ENCODE peak calls at places on chromosomes 2 and 18, in four cellular contexts. One of them, this sample, is unnamed.

GRCh38 chr2:238238766-238239551 is 879 bp downstream of the HES6 start:
- DNase-seq in CD4-positive, alpha-beta T cell: peak
- DNase-seq in kidney: peak
- DNase-seq in uterus: no peak
- DNase-seq in this sample: no peak

GRCh38 chr2:37477921-37478320 is 133.5 kb downstream of the QPCT start:
- DNase-seq in CD4-positive, alpha-beta T cell: no peak
- DNase-seq in kidney: no peak
- DNase-seq in uterus: no peak
- DNase-seq in this sample: no peak

GRCh38 chr2:240256704-240257637 is 116.5 kb upstream of the OTOS start:
- DNase-seq in CD4-positive, alpha-beta T cell: no peak
- DNase-seq in kidney: peak
- DNase-seq in uterus: no peak
- DNase-seq in this sample: no peak

GRCh38 chr18:46386788-46387187 is 270.2 kb downstream of the LOXHD1 start:
- DNase-seq in CD4-positive, alpha-beta T cell: no peak
- DNase-seq in kidney: peak
- DNase-seq in uterus: no peak
- DNase-seq in this sample: no peak

GRCh38 chr2:223586261-223586660 is 15.9 kb downstream of the SCG2 start:
- DNase-seq in CD4-positive, alpha-beta T cell: no peak
- DNase-seq in kidney: no peak
- DNase-seq in uterus: no peak
- DNase-seq in this sample: no peak

GRCh38 chr2:28395334-28396061 is 2.8 kb downstream of the FOSL2 start:
- DNase-seq in CD4-positive, alpha-beta T cell: no peak
- DNase-seq in kidney: peak
- DNase-seq in uterus: peak
- DNase-seq in this sample: no peak

GRCh38 chr2:11379558-11379957 is 35.1 kb upstream of the ROCK2 start:
- DNase-seq in CD4-positive, alpha-beta T cell: no peak
- DNase-seq in kidney: no peak
- DNase-seq in uterus: no peak
- DNase-seq in this sample: no peak

GRCh38 chr2:120910956-120911951 is 175.6 kb downstream of the GLI2 start:
- DNase-seq in CD4-positive, alpha-beta T cell: no peak
- DNase-seq in kidney: peak
- DNase-seq in uterus: peak
- DNase-seq in this sample: no peak

GRCh38 chr18:30376515-30376914 is 666.0 kb downstream of the DSC3 start:
- DNase-seq in CD4-positive, alpha-beta T cell: no peak
- DNase-seq in kidney: no peak
- DNase-seq in uterus: no peak
- DNase-seq in this sample: no peak

GRCh38 chr2:175026385-175026784 is 21.2 kb upstream of the CHN1 start:
- DNase-seq in CD4-positive, alpha-beta T cell: no peak
- DNase-seq in kidney: no peak
- DNase-seq in uterus: no peak
- DNase-seq in this sample: no peak

GRCh38 chr2:175027755-175028154 is 22.6 kb upstream of the CHN1 start:
- DNase-seq in CD4-positive, alpha-beta T cell: no peak
- DNase-seq in kidney: no peak
- DNase-seq in uterus: no peak
- DNase-seq in this sample: no peak

GRCh38 chr2:175034728-175035127 is 29.5 kb upstream of the CHN1 start:
- DNase-seq in CD4-positive, alpha-beta T cell: no peak
- DNase-seq in kidney: no peak
- DNase-seq in uterus: no peak
- DNase-seq in this sample: no peak

GRCh38 chr2:175025946-175026345 is 20.8 kb upstream of the CHN1 start:
- DNase-seq in CD4-positive, alpha-beta T cell: no peak
- DNase-seq in kidney: no peak
- DNase-seq in uterus: no peak
- DNase-seq in this sample: no peak

GRCh38 chr2:175030380-175031271 is 25.4 kb upstream of the CHN1 start:
- DNase-seq in CD4-positive, alpha-beta T cell: no peak
- DNase-seq in kidney: no peak
- DNase-seq in uterus: no peak
- DNase-seq in this sample: no peak
- TF ChIP-seq CTCF in CD4-positive, alpha-beta T cell: no peak
- TF ChIP-seq CTCF in kidney: no peak
- TF ChIP-seq CTCF in uterus: no peak
- TF ChIP-seq CTCF in this sample: peak

GRCh38 chr2:67613227-67613626 is 216.1 kb downstream of the ETAA1 start:
- DNase-seq in CD4-positive, alpha-beta T cell: no peak
- DNase-seq in kidney: no peak
- DNase-seq in uterus: no peak
- DNase-seq in this sample: no peak
- TF ChIP-seq CTCF in CD4-positive, alpha-beta T cell: no peak
- TF ChIP-seq CTCF in kidney: no peak
- TF ChIP-seq CTCF in uterus: no peak
- TF ChIP-seq CTCF in this sample: no peak

GRCh38 chr2:58341047-58341446 is 99.9 kb upstream of the FANCL start:
- DNase-seq in CD4-positive, alpha-beta T cell: no peak
- DNase-seq in kidney: no peak
- DNase-seq in uterus: no peak
- DNase-seq in this sample: no peak
- TF ChIP-seq CTCF in CD4-positive, alpha-beta T cell: no peak
- TF ChIP-seq CTCF in kidney: no peak
- TF ChIP-seq CTCF in uterus: no peak
- TF ChIP-seq CTCF in this sample: no peak

DNA sequence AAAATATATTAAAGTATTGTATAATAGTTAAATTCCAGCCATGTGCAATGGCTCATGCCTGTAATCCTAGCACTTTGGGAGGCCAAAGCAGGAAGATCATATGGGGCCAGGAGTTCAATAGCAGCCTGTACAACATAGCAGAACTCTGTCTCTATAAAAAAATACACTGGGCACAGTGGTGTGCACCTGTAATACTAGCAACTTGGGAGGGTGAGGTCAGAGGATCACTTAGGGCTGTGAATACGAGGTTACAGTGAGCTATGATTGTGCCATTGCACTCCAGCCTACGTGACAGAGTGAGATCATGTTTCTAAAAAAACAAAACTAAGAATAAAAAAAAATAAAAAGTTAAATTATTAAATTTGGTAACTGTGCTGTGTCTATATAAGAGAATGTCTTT is 36.1 kb downstream of the ZRANB3 start:
- DNase-seq in CD4-positive, alpha-beta T cell: no peak
- DNase-seq in kidney: no peak
- DNase-seq in uterus: no peak
- DNase-seq in this sample: no peak
- TF ChIP-seq CTCF in CD4-positive, alpha-beta T cell: no peak
- TF ChIP-seq CTCF in kidney: no peak
- TF ChIP-seq CTCF in uterus: no peak
- TF ChIP-seq CTCF in this sample: no peak

GRCh38 chr2:232029336-232029735 is 67.8 kb downstream of the DIS3L2 start:
- DNase-seq in CD4-positive, alpha-beta T cell: no peak
- DNase-seq in kidney: no peak
- DNase-seq in uterus: no peak
- DNase-seq in this sample: no peak

GRCh38 chr2:232028071-232028470 is 66.6 kb downstream of the DIS3L2 start:
- DNase-seq in CD4-positive, alpha-beta T cell: no peak
- DNase-seq in kidney: no peak
- DNase-seq in uterus: no peak
- DNase-seq in this sample: no peak

GRCh38 chr2:232028631-232029030 is 67.1 kb downstream of the DIS3L2 start:
- DNase-seq in CD4-positive, alpha-beta T cell: no peak
- DNase-seq in kidney: no peak
- DNase-seq in uterus: no peak
- DNase-seq in this sample: no peak

GRCh38 chr2:232027530-232027929 is 66.0 kb downstream of the DIS3L2 start:
- DNase-seq in CD4-positive, alpha-beta T cell: no peak
- DNase-seq in kidney: no peak
- DNase-seq in uterus: no peak
- DNase-seq in this sample: no peak

DNA sequence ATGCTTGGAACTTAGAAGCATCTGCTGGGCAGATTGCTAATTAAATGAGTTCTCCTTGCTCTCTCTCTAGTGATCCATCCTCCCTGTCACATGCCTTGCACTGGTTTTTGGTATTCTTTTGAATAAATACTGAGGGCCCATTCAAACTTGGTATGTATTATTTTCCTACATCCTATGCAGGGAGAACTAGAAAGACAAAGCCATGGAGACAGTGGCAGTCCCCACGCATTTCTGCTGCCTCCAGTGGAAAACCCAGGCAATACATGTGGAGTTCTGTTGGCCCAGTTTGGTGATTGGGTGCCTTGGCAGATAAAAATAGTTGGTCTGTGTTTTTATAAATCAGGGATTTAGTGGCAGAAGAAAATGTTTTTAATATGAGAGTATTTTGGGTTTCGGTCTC is 68.7 kb downstream of the DIS3L2 start:
- DNase-seq in CD4-positive, alpha-beta T cell: no peak
- DNase-seq in kidney: no peak
- DNase-seq in uterus: no peak
- DNase-seq in this sample: no peak
- TF ChIP-seq CTCF in CD4-positive, alpha-beta T cell: no peak
- TF ChIP-seq CTCF in kidney: peak
- TF ChIP-seq CTCF in uterus: no peak
- TF ChIP-seq CTCF in this sample: no peak

DNA sequence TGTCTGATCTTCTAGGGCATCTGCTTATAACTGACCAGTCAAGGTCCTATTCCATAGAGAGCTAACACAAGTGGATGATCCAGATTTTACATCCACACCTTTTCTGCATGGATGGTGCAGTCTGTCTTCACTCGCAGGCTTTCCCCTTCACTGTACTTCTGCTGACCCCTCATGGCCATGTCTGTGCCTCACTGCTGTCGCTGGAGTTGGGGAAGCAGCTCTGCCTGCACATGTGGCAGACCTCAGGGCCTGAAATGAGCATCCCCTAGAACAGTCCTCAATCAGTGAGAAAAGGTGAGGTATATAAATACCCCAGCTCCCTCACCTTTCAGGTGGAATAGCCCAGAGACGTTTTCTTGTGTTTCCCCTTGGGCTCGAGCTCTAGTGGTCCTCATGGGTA is 233.8 kb downstream of the ANKRD36B start:
- DNase-seq in CD4-positive, alpha-beta T cell: no peak
- DNase-seq in kidney: no peak
- DNase-seq in uterus: no peak
- DNase-seq in this sample: no peak
- TF ChIP-seq CTCF in CD4-positive, alpha-beta T cell: no peak
- TF ChIP-seq CTCF in kidney: no peak
- TF ChIP-seq CTCF in uterus: no peak
- TF ChIP-seq CTCF in this sample: peak

GRCh38 chr18:80202264-80202998 is 44.9 kb downstream of the PARD6G start:
- DNase-seq in CD4-positive, alpha-beta T cell: no peak
- DNase-seq in kidney: no peak
- DNase-seq in uterus: no peak
- DNase-seq in this sample: no peak
- TF ChIP-seq CTCF in CD4-positive, alpha-beta T cell: no peak
- TF ChIP-seq CTCF in kidney: no peak
- TF ChIP-seq CTCF in uterus: no peak
- TF ChIP-seq CTCF in this sample: no peak

GRCh38 chr2:81467096-81467495 is 1162.5 kb upstream of the LRRTM1 start:
- DNase-seq in CD4-positive, alpha-beta T cell: no peak
- DNase-seq in kidney: peak
- DNase-seq in uterus: no peak
- DNase-seq in this sample: no peak
- TF ChIP-seq CTCF in CD4-positive, alpha-beta T cell: no peak
- TF ChIP-seq CTCF in kidney: no peak
- TF ChIP-seq CTCF in uterus: no peak
- TF ChIP-seq CTCF in this sample: no peak

DNA sequence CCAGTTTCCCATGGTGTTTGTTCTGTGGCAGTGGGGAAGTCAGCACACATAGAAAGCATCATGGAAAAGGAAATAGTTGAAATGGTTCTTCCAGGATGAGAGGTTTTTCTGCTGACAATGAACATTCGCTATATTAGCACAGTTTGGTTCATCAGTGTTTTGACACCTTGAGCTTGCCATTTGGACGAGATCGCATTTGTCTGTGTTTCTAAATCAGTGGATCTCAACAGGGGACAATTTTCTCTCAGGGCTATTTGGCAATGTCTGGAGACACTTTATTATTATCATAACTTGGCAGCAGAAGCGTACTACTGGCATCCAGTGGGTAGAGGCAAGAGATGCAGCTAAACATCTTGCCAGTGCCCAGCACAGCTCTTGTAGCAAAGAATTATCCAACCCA is 74.6 kb downstream of the CD8B2 start:
- DNase-seq in CD4-positive, alpha-beta T cell: no peak
- DNase-seq in kidney: no peak
- DNase-seq in uterus: no peak
- DNase-seq in this sample: no peak
- TF ChIP-seq CTCF in CD4-positive, alpha-beta T cell: no peak
- TF ChIP-seq CTCF in kidney: no peak
- TF ChIP-seq CTCF in uterus: no peak
- TF ChIP-seq CTCF in this sample: no peak

GRCh38 chr2:73920577-73921545 is 5.8 kb upstream of the DGUOK start:
- DNase-seq in CD4-positive, alpha-beta T cell: no peak
- DNase-seq in kidney: no peak
- DNase-seq in uterus: peak
- DNase-seq in this sample: peak
- TF ChIP-seq CTCF in CD4-positive, alpha-beta T cell: no peak
- TF ChIP-seq CTCF in kidney: no peak
- TF ChIP-seq CTCF in uterus: peak
- TF ChIP-seq CTCF in this sample: peak

This sample was measured in D721Med.